ENCODE peak calls at places on chromosomes 16 and 17, in seven cellular contexts. One of them, this sample, is unnamed.

GRCh38 chr17:76014100-76014924 is 12.8 kb downstream of the EVPL start:
- DNase-seq in activated effector memory CD4-positive, alpha-beta T cell treated with Interleukin-2 at 50 U/mL for 16 hours: peak
- DNase-seq in epithelial cell of esophagus: peak
- DNase-seq in left colon: peak
- DNase-seq in COR-L47: peak
- DNase-seq in activated naive CD8-positive, alpha-beta T cell treated with anti-CD3 and anti-CD28 coated beads, Interleukin-2, amount 50 U/mL, for 16 hours: peak
- DNase-seq in stimulated activated CD4-positive, alpha-beta T cell treated with anti-CD3 and anti-CD28 coated beads, Interleukin-15, amount 100 ng/mL, for 1 hour: peak
- DNase-seq in this sample: peak

GRCh38 chr16:55846598-55847346 is 13.9 kb upstream of the CES1 start:
- DNase-seq in activated naive CD8-positive, alpha-beta T cell treated with anti-CD3 and anti-CD28 coated beads, Interleukin-2, amount 50 U/mL, for 16 hours: no peak
- DNase-seq in COR-L47: no peak
- DNase-seq in activated effector memory CD4-positive, alpha-beta T cell treated with Interleukin-2 at 50 U/mL for 16 hours: no peak
- DNase-seq in left colon: no peak
- DNase-seq in stimulated activated CD4-positive, alpha-beta T cell treated with anti-CD3 and anti-CD28 coated beads, Interleukin-15, amount 100 ng/mL, for 1 hour: no peak
- DNase-seq in epithelial cell of esophagus: no peak
- DNase-seq in this sample: no peak

GRCh38 chr16:85403693-85404092 is 209.4 kb upstream of the GSE1 start:
- DNase-seq in COR-L47: no peak
- DNase-seq in stimulated activated CD4-positive, alpha-beta T cell treated with anti-CD3 and anti-CD28 coated beads, Interleukin-15, amount 100 ng/mL, for 1 hour: no peak
- DNase-seq in epithelial cell of esophagus: no peak
- DNase-seq in left colon: no peak
- DNase-seq in activated effector memory CD4-positive, alpha-beta T cell treated with Interleukin-2 at 50 U/mL for 16 hours: no peak
- DNase-seq in activated naive CD8-positive, alpha-beta T cell treated with anti-CD3 and anti-CD28 coated beads, Interleukin-2, amount 50 U/mL, for 16 hours: no peak
- DNase-seq in this sample: no peak

GRCh38 chr16:31420037-31420436 is 8.1 kb downstream of the COX6A2 start:
- DNase-seq in COR-L47: no peak
- DNase-seq in epithelial cell of esophagus: no peak
- DNase-seq in left colon: no peak
- DNase-seq in activated naive CD8-positive, alpha-beta T cell treated with anti-CD3 and anti-CD28 coated beads, Interleukin-2, amount 50 U/mL, for 16 hours: no peak
- DNase-seq in activated effector memory CD4-positive, alpha-beta T cell treated with Interleukin-2 at 50 U/mL for 16 hours: no peak
- DNase-seq in stimulated activated CD4-positive, alpha-beta T cell treated with anti-CD3 and anti-CD28 coated beads, Interleukin-15, amount 100 ng/mL, for 1 hour: no peak
- DNase-seq in this sample: no peak

GRCh38 chr17:82917656-82918345 is 78.0 kb upstream of the ZNF750 start:
- DNase-seq in activated naive CD8-positive, alpha-beta T cell treated with anti-CD3 and anti-CD28 coated beads, Interleukin-2, amount 50 U/mL, for 16 hours: no peak
- DNase-seq in epithelial cell of esophagus: no peak
- DNase-seq in left colon: no peak
- DNase-seq in stimulated activated CD4-positive, alpha-beta T cell treated with anti-CD3 and anti-CD28 coated beads, Interleukin-15, amount 100 ng/mL, for 1 hour: no peak
- DNase-seq in activated effector memory CD4-positive, alpha-beta T cell treated with Interleukin-2 at 50 U/mL for 16 hours: no peak
- DNase-seq in COR-L47: no peak
- DNase-seq in this sample: no peak

GRCh38 chr16:30902070-30902972 is 5.9 kb downstream of the CTF1 start:
- DNase-seq in left colon: peak
- DNase-seq in epithelial cell of esophagus: peak
- DNase-seq in activated effector memory CD4-positive, alpha-beta T cell treated with Interleukin-2 at 50 U/mL for 16 hours: peak
- DNase-seq in stimulated activated CD4-positive, alpha-beta T cell treated with anti-CD3 and anti-CD28 coated beads, Interleukin-15, amount 100 ng/mL, for 1 hour: peak
- DNase-seq in COR-L47: peak
- DNase-seq in activated naive CD8-positive, alpha-beta T cell treated with anti-CD3 and anti-CD28 coated beads, Interleukin-2, amount 50 U/mL, for 16 hours: no peak
- DNase-seq in this sample: peak

GRCh38 chr17:7842380-7842949 is 8.4 kb downstream of the KDM6B start:
- DNase-seq in activated naive CD8-positive, alpha-beta T cell treated with anti-CD3 and anti-CD28 coated beads, Interleukin-2, amount 50 U/mL, for 16 hours: peak
- DNase-seq in epithelial cell of esophagus: peak
- DNase-seq in left colon: peak
- DNase-seq in stimulated activated CD4-positive, alpha-beta T cell treated with anti-CD3 and anti-CD28 coated beads, Interleukin-15, amount 100 ng/mL, for 1 hour: peak
- DNase-seq in COR-L47: no peak
- DNase-seq in activated effector memory CD4-positive, alpha-beta T cell treated with Interleukin-2 at 50 U/mL for 16 hours: peak
- DNase-seq in this sample: peak

GRCh38 chr16:35365675-35366074 is 1906.3 kb downstream of the TP53TG3F start:
- DNase-seq in COR-L47: no peak
- DNase-seq in epithelial cell of esophagus: peak
- DNase-seq in activated effector memory CD4-positive, alpha-beta T cell treated with Interleukin-2 at 50 U/mL for 16 hours: no peak
- DNase-seq in stimulated activated CD4-positive, alpha-beta T cell treated with anti-CD3 and anti-CD28 coated beads, Interleukin-15, amount 100 ng/mL, for 1 hour: no peak
- DNase-seq in left colon: no peak
- DNase-seq in activated naive CD8-positive, alpha-beta T cell treated with anti-CD3 and anti-CD28 coated beads, Interleukin-2, amount 50 U/mL, for 16 hours: no peak
- DNase-seq in this sample: no peak

GRCh38 chr17:74123350-74123749 is 80.1 kb upstream of the RPL38 start:
- DNase-seq in COR-L47: no peak
- DNase-seq in activated naive CD8-positive, alpha-beta T cell treated with anti-CD3 and anti-CD28 coated beads, Interleukin-2, amount 50 U/mL, for 16 hours: no peak
- DNase-seq in epithelial cell of esophagus: no peak
- DNase-seq in activated effector memory CD4-positive, alpha-beta T cell treated with Interleukin-2 at 50 U/mL for 16 hours: no peak
- DNase-seq in stimulated activated CD4-positive, alpha-beta T cell treated with anti-CD3 and anti-CD28 coated beads, Interleukin-15, amount 100 ng/mL, for 1 hour: no peak
- DNase-seq in left colon: no peak
- DNase-seq in this sample: no peak

GRCh38 chr17:38605852-38606645 is at the start of gene SRCIN1:
- DNase-seq in epithelial cell of esophagus: peak
- DNase-seq in COR-L47: peak
- DNase-seq in left colon: peak
- DNase-seq in activated effector memory CD4-positive, alpha-beta T cell treated with Interleukin-2 at 50 U/mL for 16 hours: peak
- DNase-seq in stimulated activated CD4-positive, alpha-beta T cell treated with anti-CD3 and anti-CD28 coated beads, Interleukin-15, amount 100 ng/mL, for 1 hour: peak
- DNase-seq in activated naive CD8-positive, alpha-beta T cell treated with anti-CD3 and anti-CD28 coated beads, Interleukin-2, amount 50 U/mL, for 16 hours: peak
- DNase-seq in this sample: no peak

GRCh38 chr17:50672831-50673551 is 34.7 kb downstream of the ANKRD40 start:
- DNase-seq in stimulated activated CD4-positive, alpha-beta T cell treated with anti-CD3 and anti-CD28 coated beads, Interleukin-15, amount 100 ng/mL, for 1 hour: no peak
- DNase-seq in COR-L47: no peak
- DNase-seq in activated naive CD8-positive, alpha-beta T cell treated with anti-CD3 and anti-CD28 coated beads, Interleukin-2, amount 50 U/mL, for 16 hours: no peak
- DNase-seq in activated effector memory CD4-positive, alpha-beta T cell treated with Interleukin-2 at 50 U/mL for 16 hours: no peak
- DNase-seq in epithelial cell of esophagus: peak
- DNase-seq in left colon: peak
- DNase-seq in this sample: no peak

GRCh38 chr17:7854851-7855642 is at the start of gene TMEM88:
- DNase-seq in activated naive CD8-positive, alpha-beta T cell treated with anti-CD3 and anti-CD28 coated beads, Interleukin-2, amount 50 U/mL, for 16 hours: no peak
- DNase-seq in stimulated activated CD4-positive, alpha-beta T cell treated with anti-CD3 and anti-CD28 coated beads, Interleukin-15, amount 100 ng/mL, for 1 hour: no peak
- DNase-seq in left colon: peak
- DNase-seq in epithelial cell of esophagus: no peak
- DNase-seq in activated effector memory CD4-positive, alpha-beta T cell treated with Interleukin-2 at 50 U/mL for 16 hours: no peak
- DNase-seq in COR-L47: no peak
- DNase-seq in this sample: no peak

GRCh38 chr16:24721830-24722238 is 7.6 kb upstream of the TNRC6A start:
- DNase-seq in activated effector memory CD4-positive, alpha-beta T cell treated with Interleukin-2 at 50 U/mL for 16 hours: peak
- DNase-seq in activated naive CD8-positive, alpha-beta T cell treated with anti-CD3 and anti-CD28 coated beads, Interleukin-2, amount 50 U/mL, for 16 hours: no peak
- DNase-seq in COR-L47: no peak
- DNase-seq in epithelial cell of esophagus: peak
- DNase-seq in stimulated activated CD4-positive, alpha-beta T cell treated with anti-CD3 and anti-CD28 coated beads, Interleukin-15, amount 100 ng/mL, for 1 hour: no peak
- DNase-seq in left colon: no peak
- DNase-seq in this sample: no peak

GRCh38 chr16:8678068-8678927 is 3.9 kb downstream of the ABAT start:
- DNase-seq in COR-L47: no peak
- DNase-seq in epithelial cell of esophagus: peak
- DNase-seq in activated naive CD8-positive, alpha-beta T cell treated with anti-CD3 and anti-CD28 coated beads, Interleukin-2, amount 50 U/mL, for 16 hours: no peak
- DNase-seq in activated effector memory CD4-positive, alpha-beta T cell treated with Interleukin-2 at 50 U/mL for 16 hours: no peak
- DNase-seq in stimulated activated CD4-positive, alpha-beta T cell treated with anti-CD3 and anti-CD28 coated beads, Interleukin-15, amount 100 ng/mL, for 1 hour: no peak
- DNase-seq in left colon: no peak
- DNase-seq in this sample: no peak

GRCh38 chr16:67249178-67249759 is 490 bp downstream of the SLC9A5 start:
- DNase-seq in epithelial cell of esophagus: no peak
- DNase-seq in activated naive CD8-positive, alpha-beta T cell treated with anti-CD3 and anti-CD28 coated beads, Interleukin-2, amount 50 U/mL, for 16 hours: no peak
- DNase-seq in activated effector memory CD4-positive, alpha-beta T cell treated with Interleukin-2 at 50 U/mL for 16 hours: no peak
- DNase-seq in stimulated activated CD4-positive, alpha-beta T cell treated with anti-CD3 and anti-CD28 coated beads, Interleukin-15, amount 100 ng/mL, for 1 hour: no peak
- DNase-seq in COR-L47: no peak
- DNase-seq in left colon: no peak
- DNase-seq in this sample: no peak

GRCh38 chr17:16380640-16381495 is at the start of gene UBB:
- DNase-seq in activated effector memory CD4-positive, alpha-beta T cell treated with Interleukin-2 at 50 U/mL for 16 hours: peak
- DNase-seq in COR-L47: peak
- DNase-seq in left colon: peak
- DNase-seq in activated naive CD8-positive, alpha-beta T cell treated with anti-CD3 and anti-CD28 coated beads, Interleukin-2, amount 50 U/mL, for 16 hours: peak
- DNase-seq in stimulated activated CD4-positive, alpha-beta T cell treated with anti-CD3 and anti-CD28 coated beads, Interleukin-15, amount 100 ng/mL, for 1 hour: peak
- DNase-seq in epithelial cell of esophagus: peak
- DNase-seq in this sample: peak

GRCh38 chr17:57004944-57005579 is 27.1 kb downstream of the SCPEP1 start:
- DNase-seq in COR-L47: peak
- DNase-seq in activated effector memory CD4-positive, alpha-beta T cell treated with Interleukin-2 at 50 U/mL for 16 hours: no peak
- DNase-seq in stimulated activated CD4-positive, alpha-beta T cell treated with anti-CD3 and anti-CD28 coated beads, Interleukin-15, amount 100 ng/mL, for 1 hour: no peak
- DNase-seq in left colon: peak
- DNase-seq in activated naive CD8-positive, alpha-beta T cell treated with anti-CD3 and anti-CD28 coated beads, Interleukin-2, amount 50 U/mL, for 16 hours: no peak
- DNase-seq in epithelial cell of esophagus: no peak
- DNase-seq in this sample: no peak

GRCh38 chr16:89408315-89408714 is 82.0 kb downstream of the ANKRD11 start:
- DNase-seq in left colon: no peak
- DNase-seq in activated naive CD8-positive, alpha-beta T cell treated with anti-CD3 and anti-CD28 coated beads, Interleukin-2, amount 50 U/mL, for 16 hours: no peak
- DNase-seq in stimulated activated CD4-positive, alpha-beta T cell treated with anti-CD3 and anti-CD28 coated beads, Interleukin-15, amount 100 ng/mL, for 1 hour: no peak
- DNase-seq in COR-L47: no peak
- DNase-seq in epithelial cell of esophagus: no peak
- DNase-seq in activated effector memory CD4-positive, alpha-beta T cell treated with Interleukin-2 at 50 U/mL for 16 hours: no peak
- DNase-seq in this sample: no peak

GRCh38 chr17:8387914-8388651 is 5.1 kb upstream of the RPL26 start:
- DNase-seq in epithelial cell of esophagus: peak
- DNase-seq in stimulated activated CD4-positive, alpha-beta T cell treated with anti-CD3 and anti-CD28 coated beads, Interleukin-15, amount 100 ng/mL, for 1 hour: no peak
- DNase-seq in left colon: no peak
- DNase-seq in COR-L47: no peak
- DNase-seq in activated effector memory CD4-positive, alpha-beta T cell treated with Interleukin-2 at 50 U/mL for 16 hours: no peak
- DNase-seq in activated naive CD8-positive, alpha-beta T cell treated with anti-CD3 and anti-CD28 coated beads, Interleukin-2, amount 50 U/mL, for 16 hours: no peak
- DNase-seq in this sample: no peak

GRCh38 chr16:67013238-67013822 is 15.6 kb upstream of the CBFB start:
- DNase-seq in left colon: no peak
- DNase-seq in activated effector memory CD4-positive, alpha-beta T cell treated with Interleukin-2 at 50 U/mL for 16 hours: no peak
- DNase-seq in stimulated activated CD4-positive, alpha-beta T cell treated with anti-CD3 and anti-CD28 coated beads, Interleukin-15, amount 100 ng/mL, for 1 hour: no peak
- DNase-seq in COR-L47: peak
- DNase-seq in epithelial cell of esophagus: no peak
- DNase-seq in activated naive CD8-positive, alpha-beta T cell treated with anti-CD3 and anti-CD28 coated beads, Interleukin-2, amount 50 U/mL, for 16 hours: no peak
- DNase-seq in this sample: no peak

GRCh38 chr17:45430738-45431530 is 1.7 kb downstream of the ARHGAP27 start:
- DNase-seq in stimulated activated CD4-positive, alpha-beta T cell treated with anti-CD3 and anti-CD28 coated beads, Interleukin-15, amount 100 ng/mL, for 1 hour: no peak
- DNase-seq in activated naive CD8-positive, alpha-beta T cell treated with anti-CD3 and anti-CD28 coated beads, Interleukin-2, amount 50 U/mL, for 16 hours: no peak
- DNase-seq in left colon: peak
- DNase-seq in activated effector memory CD4-positive, alpha-beta T cell treated with Interleukin-2 at 50 U/mL for 16 hours: no peak
- DNase-seq in epithelial cell of esophagus: peak
- DNase-seq in COR-L47: no peak
- DNase-seq in this sample: peak

GRCh38 chr16:10408824-10409381 is 23.0 kb downstream of the ATF7IP2 start:
- DNase-seq in COR-L47: no peak
- DNase-seq in activated effector memory CD4-positive, alpha-beta T cell treated with Interleukin-2 at 50 U/mL for 16 hours: no peak
- DNase-seq in activated naive CD8-positive, alpha-beta T cell treated with anti-CD3 and anti-CD28 coated beads, Interleukin-2, amount 50 U/mL, for 16 hours: no peak
- DNase-seq in epithelial cell of esophagus: no peak
- DNase-seq in left colon: no peak
- DNase-seq in stimulated activated CD4-positive, alpha-beta T cell treated with anti-CD3 and anti-CD28 coated beads, Interleukin-15, amount 100 ng/mL, for 1 hour: no peak
- DNase-seq in this sample: no peak

GRCh38 chr16:11768850-11769249 is 26.2 kb upstream of the TXNDC11 start:
- DNase-seq in COR-L47: no peak
- DNase-seq in activated effector memory CD4-positive, alpha-beta T cell treated with Interleukin-2 at 50 U/mL for 16 hours: no peak
- DNase-seq in epithelial cell of esophagus: no peak
- DNase-seq in stimulated activated CD4-positive, alpha-beta T cell treated with anti-CD3 and anti-CD28 coated beads, Interleukin-15, amount 100 ng/mL, for 1 hour: no peak
- DNase-seq in left colon: no peak
- DNase-seq in activated naive CD8-positive, alpha-beta T cell treated with anti-CD3 and anti-CD28 coated beads, Interleukin-2, amount 50 U/mL, for 16 hours: no peak
- DNase-seq in this sample: no peak

GRCh38 chr17:16923904-16924700 is 47.8 kb downstream of the TNFRSF13B start:
- DNase-seq in activated effector memory CD4-positive, alpha-beta T cell treated with Interleukin-2 at 50 U/mL for 16 hours: no peak
- DNase-seq in stimulated activated CD4-positive, alpha-beta T cell treated with anti-CD3 and anti-CD28 coated beads, Interleukin-15, amount 100 ng/mL, for 1 hour: no peak
- DNase-seq in left colon: no peak
- DNase-seq in activated naive CD8-positive, alpha-beta T cell treated with anti-CD3 and anti-CD28 coated beads, Interleukin-2, amount 50 U/mL, for 16 hours: no peak
- DNase-seq in epithelial cell of esophagus: no peak
- DNase-seq in COR-L47: no peak
- DNase-seq in this sample: no peak

GRCh38 chr16:51651061-51651466 is 500.0 kb upstream of the SALL1 start:
- DNase-seq in activated effector memory CD4-positive, alpha-beta T cell treated with Interleukin-2 at 50 U/mL for 16 hours: no peak
- DNase-seq in stimulated activated CD4-positive, alpha-beta T cell treated with anti-CD3 and anti-CD28 coated beads, Interleukin-15, amount 100 ng/mL, for 1 hour: no peak
- DNase-seq in left colon: no peak
- DNase-seq in activated naive CD8-positive, alpha-beta T cell treated with anti-CD3 and anti-CD28 coated beads, Interleukin-2, amount 50 U/mL, for 16 hours: no peak
- DNase-seq in COR-L47: no peak
- DNase-seq in epithelial cell of esophagus: no peak
- DNase-seq in this sample: no peak

GRCh38 chr16:77986021-77986420 is 36.3 kb upstream of the CLEC3A start:
- DNase-seq in activated effector memory CD4-positive, alpha-beta T cell treated with Interleukin-2 at 50 U/mL for 16 hours: no peak
- DNase-seq in stimulated activated CD4-positive, alpha-beta T cell treated with anti-CD3 and anti-CD28 coated beads, Interleukin-15, amount 100 ng/mL, for 1 hour: no peak
- DNase-seq in activated naive CD8-positive, alpha-beta T cell treated with anti-CD3 and anti-CD28 coated beads, Interleukin-2, amount 50 U/mL, for 16 hours: no peak
- DNase-seq in COR-L47: no peak
- DNase-seq in epithelial cell of esophagus: no peak
- DNase-seq in left colon: no peak
- DNase-seq in this sample: no peak

GRCh38 chr16:84451781-84452180 is 52.7 kb downstream of the MEAK7 start:
- DNase-seq in COR-L47: no peak
- DNase-seq in activated naive CD8-positive, alpha-beta T cell treated with anti-CD3 and anti-CD28 coated beads, Interleukin-2, amount 50 U/mL, for 16 hours: no peak
- DNase-seq in epithelial cell of esophagus: no peak
- DNase-seq in left colon: no peak
- DNase-seq in stimulated activated CD4-positive, alpha-beta T cell treated with anti-CD3 and anti-CD28 coated beads, Interleukin-15, amount 100 ng/mL, for 1 hour: no peak
- DNase-seq in activated effector memory CD4-positive, alpha-beta T cell treated with Interleukin-2 at 50 U/mL for 16 hours: no peak
- DNase-seq in this sample: no peak

This sample was measured in lung.